ENCODE peak calls at places on chromosomes 11 and 22, in seven cellular contexts. H, R, V, U, M, F and X are unnamed samples.

GRCh38 chr11:119192111-119192510 is 6.8 kb downstream of the NHERF4 start:
- DNase-seq in H (no peak), R (no peak), V (no peak), U (no peak), M (no peak), F (no peak), X (no peak)

GRCh38 chr22:36860821-36861659 is at the start of gene NCF4:
- DNase-seq in H (no peak), R (no peak), V (no peak), U (peak), M (no peak), F (no peak), X (no peak)

GRCh38 chr11:64447717-64448598 is 89.0 kb downstream of the RPS6KA4 start:
- DNase-seq in H (no peak), R (peak), V (no peak), U (peak), M (no peak), F (no peak), X (no peak)

GRCh38 chr11:84780689-84781293 is 846.4 kb downstream of the DLG2 start:
- DNase-seq in H (peak), R (peak), V (peak), U (no peak), M (peak), F (no peak), X (peak)

GRCh38 chr22:37281646-37282384 is 493 bp upstream of the CYTH4 start:
- DNase-seq in H (no peak), R (no peak), V (no peak), U (peak), M (no peak), F (no peak), X (no peak)

GRCh38 chr11:131038597-131038996 is 122.3 kb upstream of the SNX19 start:
- DNase-seq in H (no peak), R (peak), V (no peak), U (peak), M (peak), F (no peak), X (peak)

GRCh38 chr11:62574363-62575057 is 819 bp upstream of the EEF1G start:
- DNase-seq in H (no peak), R (no peak), V (peak), U (no peak), M (peak), F (no peak), X (no peak)

GRCh38 chr11:46977940-46978595 is 41.5 kb downstream of the CSTPP1 start:
- DNase-seq in H (peak), R (peak), V (peak), U (no peak), M (no peak), F (no peak), X (no peak)

GRCh38 chr11:2524446-2525165 is 79.8 kb downstream of the KCNQ1 start:
- DNase-seq in H (no peak), R (no peak), V (no peak), U (no peak), M (no peak), F (no peak), X (no peak)

GRCh38 chr11:126473269-126473668 is 117.8 kb downstream of the ST3GAL4 start:
- DNase-seq in H (no peak), R (no peak), V (no peak), U (no peak), M (no peak), F (no peak), X (no peak)

GRCh38 chr22:36588285-36588684 is 59.3 kb upstream of the EIF3D start:
- DNase-seq in H (no peak), R (no peak), V (no peak), U (no peak), M (no peak), F (no peak), X (no peak)